ENCODE peak calls at places on chromosome 1, in seven cellular contexts. D, M, S, U, O, N and E are unnamed samples.

GRCh38 chr1:174768516-174768915 is 231.2 kb upstream of the CACYBP start:
- DNase-seq in S (no peak), O (no peak), M (no peak), U (no peak), D (no peak), N (no peak), E (no peak)

GRCh38 chr1:51627672-51628071 is 10.8 kb downstream of the OSBPL9 start:
- DNase-seq in U (no peak), D (no peak), M (no peak), S (peak; percentile 67), O (peak; percentile 48), N (no peak), E (peak; percentile 80)

GRCh38 chr1:201506092-201506491 is 831 bp downstream of the CSRP1 start:
- DNase-seq in M (no peak), U (no peak), D (no peak), N (no peak), S (no peak), O (no peak), E (peak; percentile 17)

GRCh38 chr1:207798847-207799246 is 47.0 kb downstream of the CD46 start:
- DNase-seq in D (no peak), U (no peak), M (no peak), N (no peak), S (peak; percentile 18), O (peak; percentile 63), E (no peak)

GRCh38 chr1:212285685-212286436 is 651 bp downstream of the PPP2R5A start:
- DNase-seq in M (no peak), S (peak; percentile 35), O (peak; percentile 68), N (peak; percentile 78), U (peak; percentile 94), D (peak; percentile 74), E (peak; percentile 36)

GRCh38 chr1:155996166-155996565 is 17.8 kb upstream of the ARHGEF2 start:
- DNase-seq in U (no peak), N (no peak), S (no peak), D (no peak), M (no peak), O (no peak), E (no peak)

GRCh38 chr1:68703921-68704354 is 207.1 kb upstream of the DEPDC1 start:
- DNase-seq in S (no peak), U (no peak), M (no peak), N (no peak), O (no peak), D (no peak), E (no peak)

GRCh38 chr1:41955461-41956159 is 36.9 kb upstream of the HIVEP3 start:
- DNase-seq in U (no peak), D (no peak), N (no peak), S (peak; percentile 86), M (peak; percentile 76), O (peak; percentile 24), E (peak; percentile 83)

GRCh38 chr1:240947438-240948224 is 335.7 kb upstream of the GREM2 start:
- DNase-seq in U (no peak), S (no peak), D (no peak), O (no peak), M (no peak), N (no peak), E (no peak)

GRCh38 chr1:52825868-52826267 is 16.7 kb upstream of the ZYG11A start:
- DNase-seq in N (no peak), S (peak; percentile 34), U (no peak), D (no peak), O (peak; percentile 25), M (no peak), E (peak; percentile 4)

GRCh38 chr1:27201295-27201694 is 33.1 kb upstream of the WDTC1 start:
- DNase-seq in U (no peak), S (no peak), D (no peak), N (no peak), O (no peak), M (no peak), E (no peak)

GRCh38 chr1:18336811-18337210 is 143.9 kb upstream of the KLHDC7A start:
- DNase-seq in O (no peak), S (no peak), N (no peak), U (no peak), D (no peak), M (no peak), E (no peak)

GRCh38 chr1:232973652-232974611 is 23.5 kb downstream of the NTPCR start:
- DNase-seq in S (no peak), D (no peak), N (no peak), U (no peak), M (no peak), O (no peak), E (no peak)

GRCh38 chr1:223747838-223748335 is 35.5 kb downstream of the CAPN2 start:
- DNase-seq in U (no peak), O (no peak), S (peak; percentile 50), D (no peak), M (no peak), N (no peak), E (peak; percentile 60)

GRCh38 chr1:241532173-241532553 is at the start of gene KMO:
- DNase-seq in S (peak; percentile 3), M (no peak), D (no peak), N (no peak), U (no peak), O (no peak), E (peak; percentile 18)

GRCh38 chr1:184633785-184634184 is 120.9 kb downstream of the EDEM3 start:
- DNase-seq in M (no peak), N (no peak), D (no peak), S (no peak), O (no peak), U (no peak), E (no peak)

GRCh38 chr1:103256490-103256889 is 148.2 kb upstream of the COL11A1 start:
- DNase-seq in U (no peak), D (no peak), O (no peak), M (no peak), S (peak; percentile 73), N (no peak), E (peak; percentile 25)

GRCh38 chr1:175480343-175480827 is 263.0 kb downstream of the TNR start:
- DNase-seq in S (no peak), U (peak; percentile 9), N (no peak), M (no peak), D (no peak), O (no peak), E (no peak)

GRCh38 chr1:222299524-222299923 is 248.4 kb downstream of the HHIPL2 start:
- DNase-seq in O (no peak), M (no peak), U (no peak), N (no peak), D (no peak), S (no peak), E (no peak)

GRCh38 chr1:164673584-164674214 is 114.7 kb downstream of the PBX1 start:
- DNase-seq in D (no peak), O (peak; percentile 3), S (no peak), M (no peak), N (no peak), U (no peak), E (no peak)